ENCODE peak calls at places on chromosomes 12 and 14, in seven cellular contexts. W, A, M, E, J, B and V are unnamed samples.

GRCh38 chr12:126903180-126903876 is 1363.6 kb upstream of the TMEM132C start:
- DNase-seq in J (no peak), A (no peak), M (no peak), E (no peak), W (no peak), B (no peak), V (no peak)

GRCh38 chr12:100935929-100936328 is 141.4 kb downstream of the ANO4 start:
- DNase-seq in E (no peak), J (no peak), A (no peak), B (no peak), W (no peak), M (no peak), V (no peak)

GRCh38 chr14:65922166-65922565 is 509.6 kb downstream of the FUT8 start:
- DNase-seq in B (no peak), E (no peak), J (no peak), A (no peak), W (no peak), M (no peak), V (no peak)

GRCh38 chr12:113582521-113583218 is 111.0 kb upstream of the LHX5 start:
- DNase-seq in J (no peak), E (no peak), B (no peak), A (no peak), M (no peak), W (no peak), V (no peak)

GRCh38 chr12:22935090-22935489 is 310.1 kb downstream of the ETNK1 start:
- DNase-seq in W (no peak), E (no peak), M (no peak), A (no peak), J (no peak), B (peak), V (peak)

GRCh38 chr14:69771136-69771535 is 4.2 kb downstream of the SRSF5 start:
- DNase-seq in W (no peak), A (no peak), E (no peak), B (no peak), J (no peak), M (no peak), V (no peak)

GRCh38 chr14:34262511-34262910 is 199.5 kb downstream of the SPTSSA start:
- DNase-seq in M (no peak), B (no peak), J (no peak), W (no peak), E (no peak), A (no peak), V (peak)

GRCh38 chr12:21451529-21451928 is 14.1 kb downstream of the PYROXD1 start:
- DNase-seq in M (no peak), J (no peak), E (no peak), W (no peak), A (peak), B (no peak), V (no peak)

GRCh38 chr12:24840046-24840800 is 108.7 kb downstream of the BCAT1 start:
- DNase-seq in W (peak), E (no peak), J (no peak), A (peak), B (no peak), M (no peak), V (no peak)

GRCh38 chr12:86173044-86173443 is 83.1 kb downstream of the MGAT4C start:
- DNase-seq in M (no peak), W (no peak), B (no peak), E (no peak), A (no peak), J (no peak), V (no peak)

GRCh38 chr12:106889326-106889725 is 66.4 kb upstream of the TMEM263 start:
- DNase-seq in W (no peak), M (no peak), J (no peak), E (no peak), B (no peak), A (no peak), V (no peak)

GRCh38 chr14:101475468-101476257 is 85.6 kb upstream of the DIO3 start:
- DNase-seq in B (no peak), W (no peak), J (no peak), A (peak), M (no peak), E (peak), V (no peak)

GRCh38 chr14:102015771-102016170 is 51.4 kb downstream of the DYNC1H1 start:
- DNase-seq in A (no peak), E (no peak), M (no peak), W (no peak), J (no peak), B (no peak), V (no peak)

GRCh38 chr12:100545092-100545491 is 28.4 kb upstream of the GAS2L3 start:
- DNase-seq in J (no peak), E (no peak), A (peak), W (no peak), B (no peak), M (no peak), V (no peak)

GRCh38 chr14:68956728-68957127 is 22.4 kb downstream of the ACTN1 start:
- DNase-seq in E (no peak), A (no peak), J (no peak), B (no peak), W (no peak), M (no peak), V (no peak)

GRCh38 chr12:42482086-42482819 is 107.3 kb downstream of the PRICKLE1 start:
- DNase-seq in E (no peak), A (peak), W (no peak), M (no peak), J (no peak), B (no peak), V (no peak)

GRCh38 chr14:45246151-45246550 is 6.9 kb downstream of the MIS18BP1 start:
- DNase-seq in M (no peak), A (no peak), B (no peak), W (no peak), J (no peak), E (no peak), V (no peak)

DNA sequence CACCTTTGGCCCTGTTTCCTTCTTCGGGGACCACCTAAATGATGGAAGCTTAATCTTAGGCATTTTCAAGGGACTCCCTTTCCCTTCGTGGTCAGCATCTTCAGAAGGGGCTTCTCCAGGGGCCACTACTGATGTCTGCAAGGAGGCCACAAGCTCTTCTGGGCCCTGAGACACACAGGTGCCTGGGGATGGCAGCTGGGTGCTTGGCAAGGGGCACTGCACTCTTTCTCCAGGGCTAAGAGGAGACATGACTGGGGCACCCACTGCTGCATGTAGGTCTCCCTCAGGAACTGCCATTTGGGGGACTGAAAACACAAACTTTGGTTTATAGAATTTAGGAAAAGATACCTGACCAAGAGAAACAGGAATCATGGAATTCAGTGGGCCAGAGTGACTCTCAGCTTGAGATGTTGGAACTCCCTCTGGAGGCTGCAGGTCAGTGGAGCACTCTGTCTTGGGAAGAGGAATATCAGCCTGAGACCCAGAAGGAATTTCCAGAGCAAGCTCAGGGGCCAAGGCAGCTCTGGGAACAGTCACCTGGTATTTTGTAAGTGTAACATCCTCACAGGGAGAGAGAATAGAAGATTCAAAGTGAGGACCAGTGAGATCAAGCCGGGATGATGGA is 16.0 kb downstream of the PLD4 start:
- DNase-seq in E (no peak), B (peak), A (peak), J (no peak), W (no peak), M (no peak), V (no peak)
- TF ChIP-seq CTCF in E (no peak), B (no peak), A (peak), J (peak), W (no peak), M (no peak), V (peak)

DNA sequence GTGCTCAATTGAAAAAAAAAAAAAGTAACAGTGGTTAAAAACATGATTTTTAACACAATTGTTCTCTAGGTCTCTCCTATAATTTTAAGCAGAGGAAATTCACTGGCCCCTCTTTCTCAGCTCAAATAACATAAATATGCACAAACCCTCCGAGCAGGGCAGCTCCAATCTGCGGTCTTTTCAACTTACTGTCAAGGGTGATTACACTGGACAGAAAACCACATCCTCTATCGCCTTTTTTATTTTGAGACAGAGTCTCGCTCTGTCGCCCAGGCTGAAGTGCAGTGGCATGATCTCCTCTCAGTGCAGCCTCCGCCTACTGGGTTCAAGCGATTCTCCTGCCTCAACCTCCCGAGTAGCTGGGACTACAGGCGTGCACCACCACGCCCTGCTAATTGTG is 16.5 kb upstream of the GABARAPL1 start:
- DNase-seq in A (no peak), J (peak), B (no peak), M (no peak), E (no peak), W (peak), V (no peak)
- TF ChIP-seq CTCF in A (no peak), J (no peak), B (no peak), M (no peak), E (no peak), W (no peak), V (no peak)

GRCh38 chr14:75515631-75515999 is 6.7 kb upstream of the BATF start:
- DNase-seq in W (peak), A (no peak), E (no peak), M (no peak), J (peak), B (no peak), V (no peak)

GRCh38 chr14:75511201-75511600 is 11.1 kb upstream of the BATF start:
- DNase-seq in A (no peak), E (no peak), W (no peak), M (no peak), B (no peak), J (no peak), V (no peak)

GRCh38 chr14:75513911-75514672 is 8.2 kb upstream of the BATF start:
- DNase-seq in A (no peak), W (peak), B (no peak), J (no peak), M (no peak), E (no peak), V (no peak)

GRCh38 chr14:75518625-75519024 is 3.6 kb upstream of the BATF start:
- DNase-seq in J (peak), A (no peak), W (peak), M (no peak), E (no peak), B (no peak), V (peak)

GRCh38 chr14:75514673-75515630 is 7.3 kb upstream of the BATF start:
- DNase-seq in M (peak), E (no peak), W (peak), B (no peak), A (peak), J (peak), V (no peak)
- TF ChIP-seq CTCF in M (no peak), E (no peak), W (peak), B (no peak), A (no peak), J (peak), V (peak)

GRCh38 chr12:47773062-47773857 is at the start of gene SLC48A1:
- DNase-seq in E (peak), M (peak), W (peak), J (peak), B (peak), A (peak), V (peak)
- TF ChIP-seq CTCF in E (peak), M (no peak), W (peak), J (peak), B (no peak), A (peak), V (peak)

GRCh38 chr14:53668861-53669260 is 287.8 kb downstream of the BMP4 start:
- DNase-seq in W (no peak), J (no peak), B (no peak), A (peak), E (no peak), M (no peak), V (no peak)

DNA sequence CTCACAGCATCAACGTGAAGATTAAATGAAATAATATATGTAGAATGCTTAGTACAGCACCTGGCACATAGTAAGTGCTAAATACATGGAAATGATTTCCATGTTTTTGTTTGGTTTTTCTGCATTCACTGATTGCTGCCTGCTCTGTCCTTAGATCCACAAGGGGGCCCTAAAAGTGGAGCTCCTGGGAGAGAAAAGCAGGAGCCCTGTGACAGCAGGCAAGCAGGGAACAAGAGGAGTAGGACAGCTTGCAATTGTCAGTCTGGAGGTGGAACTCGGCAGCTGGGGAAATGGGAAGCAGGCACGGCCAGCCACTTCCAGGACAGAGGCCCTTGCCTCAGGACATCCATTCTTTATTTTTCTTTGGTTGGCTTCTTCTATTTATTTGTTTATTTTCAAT is 292.9 kb downstream of the BMP4 start:
- DNase-seq in E (peak), W (no peak), B (peak), A (peak), M (no peak), J (no peak), V (peak)
- TF ChIP-seq CTCF in E (peak), W (no peak), B (peak), A (peak), M (no peak), J (no peak), V (no peak)

GRCh38 chr14:38618514-38618913 is 362.6 kb upstream of the CLEC14A start:
- DNase-seq in E (no peak), J (peak), W (no peak), A (no peak), M (no peak), B (no peak), V (peak)
- TF ChIP-seq CTCF in E (no peak), J (peak), W (peak), A (no peak), M (no peak), B (no peak), V (peak)

GRCh38 chr12:52141306-52141705 is 50.5 kb downstream of the KRT80 start:
- DNase-seq in E (no peak), A (no peak), W (no peak), J (peak), M (no peak), B (no peak), V (no peak)
- TF ChIP-seq CTCF in E (no peak), A (peak), W (no peak), J (peak), M (no peak), B (no peak), V (peak)

GRCh38 chr14:75306917-75307699 is 28.5 kb downstream of the FOS start:
- DNase-seq in E (peak), A (peak), J (peak), B (no peak), M (no peak), W (peak), V (peak)
- TF ChIP-seq CTCF in E (peak), A (peak), J (peak), B (no peak), M (no peak), W (peak), V (peak)

GRCh38 chr12:124578445-124578844 is 11.0 kb upstream of the NCOR2 start:
- DNase-seq in J (no peak), W (no peak), B (no peak), E (no peak), M (no peak), A (no peak), V (no peak)
- TF ChIP-seq CTCF in J (no peak), W (no peak), B (no peak), E (no peak), M (no peak), A (no peak), V (no peak)

DNA sequence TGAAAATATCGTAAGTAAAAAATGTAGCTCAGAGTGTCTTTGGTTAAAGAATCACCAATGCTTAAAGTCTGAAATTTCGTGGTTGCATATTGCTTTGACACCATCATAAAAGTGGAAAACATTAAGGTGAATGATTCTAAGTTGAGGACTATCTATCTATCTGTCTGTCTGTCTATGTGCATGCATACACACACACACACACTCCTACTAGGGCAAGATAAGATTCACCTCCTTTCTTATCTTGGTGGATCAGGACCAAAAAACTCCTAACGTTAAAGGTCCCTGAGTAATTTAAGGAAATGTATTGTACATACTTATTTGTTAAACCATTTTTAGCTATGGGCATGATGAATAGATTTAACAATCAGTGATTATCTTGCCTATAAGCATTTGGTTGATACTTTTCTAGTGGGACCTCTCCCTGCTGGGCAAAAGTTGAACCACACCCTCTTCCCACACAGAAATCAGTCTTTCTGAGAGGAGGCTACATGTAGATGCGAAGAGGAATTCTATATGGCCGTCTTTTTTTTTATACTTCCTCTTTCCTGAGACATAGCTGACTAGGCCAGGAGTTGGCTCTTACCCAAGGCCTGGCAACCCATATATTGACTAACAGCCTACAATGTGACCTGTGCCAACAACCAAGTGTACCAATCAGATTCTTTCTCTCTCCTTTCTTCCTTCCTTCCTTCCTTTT is 19.3 kb upstream of the LLPH start:
- DNase-seq in M (no peak), W (no peak), J (no peak), A (no peak), B (no peak), E (no peak), V (peak)
- TF ChIP-seq CTCF in M (no peak), W (no peak), J (peak), A (no peak), B (peak), E (no peak), V (peak)